ENCODE peak calls at places on chromosomes 1 and 21, in ten cellular contexts. O is heart left ventricle; U is mammary epithelial cell; F is AG04450; W is transverse colon; T is aorta; H is CD8-positive, alpha-beta memory T cell; G is tibial artery; I is psoas muscle; K is tibial nerve. L is an unnamed sample.

GRCh38 chr1:193537266-193538003 is 351.0 kb upstream of the B3GALT2 start:
- DNase-seq in H (no peak), F (no peak), O (no peak), U (no peak), I (no peak), G (no peak), W (peak), T (no peak), K (no peak), L (peak)

GRCh38 chr1:248758352-248758751 is 2.8 kb upstream of the LYPD8 start:
- DNase-seq in T (no peak), H (no peak), G (no peak), U (no peak), I (no peak), F (no peak), O (no peak), K (no peak), W (no peak), L (no peak)

GRCh38 chr21:38952890-38953289 is 147.2 kb downstream of the ETS2 start:
- DNase-seq in U (no peak), T (no peak), I (no peak), H (no peak), F (no peak), W (no peak), G (no peak), K (no peak), O (no peak), L (no peak)

GRCh38 chr1:109959974-109960744 is 24.4 kb upstream of the AHCYL1 start:
- DNase-seq in O (no peak), K (no peak), U (peak), T (no peak), G (no peak), F (peak), W (no peak), I (no peak), H (no peak), L (peak)

GRCh38 chr1:216731562-216731961 is 8.3 kb upstream of the ESRRG start:
- DNase-seq in U (no peak), K (no peak), F (no peak), I (no peak), T (no peak), G (no peak), H (no peak), O (no peak), W (no peak), L (no peak)

GRCh38 chr1:36398370-36398977 is 766 bp upstream of the LSM10 start:
- DNase-seq in K (no peak), H (no peak), I (no peak), T (no peak), U (no peak), O (no peak), F (no peak), W (no peak), G (no peak), L (no peak)

GRCh38 chr1:31954607-31955283 is 16.6 kb upstream of the PTP4A2 start:
- DNase-seq in K (peak), H (no peak), T (peak), W (peak), F (peak), G (peak), O (peak), U (peak), I (peak), L (peak)

GRCh38 chr21:33030633-33031032 is 4.9 kb downstream of the OLIG2 start:
- DNase-seq in I (no peak), H (no peak), F (no peak), T (no peak), K (no peak), U (no peak), O (no peak), G (no peak), W (no peak), L (no peak)

GRCh38 chr21:41402796-41403195 is 23.2 kb upstream of the MX1 start:
- DNase-seq in U (no peak), T (peak), K (no peak), F (no peak), W (no peak), H (no peak), G (no peak), O (no peak), I (no peak), L (no peak)

GRCh38 chr1:241846375-241846774 is 1.6 kb upstream of the EXO1 start:
- DNase-seq in G (no peak), I (no peak), F (no peak), U (no peak), T (no peak), W (no peak), K (no peak), O (no peak), H (no peak), L (no peak)

GRCh38 chr1:236142358-236143103 is at the start of gene GPR137B:
- DNase-seq in T (peak), W (peak), I (peak), H (peak), F (no peak), U (peak), G (peak), K (no peak), O (peak), L (peak)

GRCh38 chr1:12619396-12620141 is 1.6 kb upstream of the DHRS3 start:
- DNase-seq in K (peak), I (peak), G (peak), O (peak), W (peak), H (peak), F (peak), U (peak), T (peak), L (peak)

GRCh38 chr1:223558512-223558911 is 107.0 kb downstream of the CAPN8 start:
- DNase-seq in H (no peak), K (no peak), I (no peak), W (no peak), T (no peak), G (no peak), O (no peak), F (no peak), U (no peak), L (no peak)

GRCh38 chr1:22376001-22376400 is 75.7 kb upstream of the ZBTB40 start:
- DNase-seq in I (peak), H (no peak), O (no peak), F (no peak), T (no peak), U (no peak), K (no peak), G (no peak), W (no peak), L (no peak)

GRCh38 chr1:67227196-67227595 is 60.9 kb downstream of the IL23R start:
- DNase-seq in I (no peak), G (no peak), H (no peak), O (no peak), U (peak), T (no peak), F (no peak), K (no peak), W (no peak), L (no peak)

GRCh38 chr1:174791863-174792262 is 207.9 kb upstream of the CACYBP start:
- DNase-seq in G (no peak), H (no peak), W (no peak), I (no peak), T (no peak), O (no peak), F (no peak), U (no peak), K (no peak), L (no peak)

GRCh38 chr1:26358411-26359384 is 4.8 kb upstream of the CRYBG2 start:
- DNase-seq in T (no peak), W (peak), G (no peak), O (no peak), F (no peak), U (peak), H (peak), I (no peak), K (no peak), L (no peak)

GRCh38 chr21:45943630-45944540 is 37.7 kb upstream of the COL6A1 start:
- DNase-seq in H (no peak), T (peak), W (no peak), G (no peak), K (no peak), U (no peak), O (no peak), I (no peak), F (no peak), L (no peak)

GRCh38 chr1:41487729-41488598 is 3.5 kb upstream of the EDN2 start:
- DNase-seq in O (no peak), H (no peak), T (no peak), I (peak), U (no peak), F (no peak), K (no peak), W (no peak), G (no peak), L (peak)

GRCh38 chr1:226100436-226101347 is 38.2 kb downstream of the H3-3A start:
- DNase-seq in G (no peak), W (peak), I (peak), F (no peak), K (no peak), H (peak), T (no peak), U (no peak), O (peak), L (no peak)

GRCh38 chr1:21706151-21706835 is 37.1 kb upstream of the RAP1GAP start:
- DNase-seq in W (no peak), T (no peak), G (peak), O (no peak), U (no peak), F (no peak), I (no peak), H (no peak), K (no peak), L (peak)

GRCh38 chr1:29900086-29900485 is 663.8 kb downstream of the PTPRU start:
- DNase-seq in T (peak), O (no peak), K (no peak), I (no peak), W (no peak), H (no peak), G (no peak), F (no peak), U (no peak), L (no peak)

GRCh38 chr1:207366022-207366421 is 44.5 kb downstream of the CD55 start:
- DNase-seq in I (no peak), H (no peak), F (peak), U (no peak), K (no peak), W (no peak), O (no peak), G (no peak), T (no peak), L (no peak)

GRCh38 chr1:223363057-223363855 is 720 bp downstream of the SUSD4 start:
- DNase-seq in F (no peak), W (peak), H (no peak), U (no peak), T (peak), K (no peak), G (no peak), O (peak), I (peak), L (peak)

GRCh38 chr1:106523448-106523847 is 533.0 kb upstream of the PRMT6 start:
- DNase-seq in U (no peak), F (no peak), O (no peak), I (no peak), T (no peak), H (no peak), G (no peak), K (no peak), W (no peak), L (no peak)

GRCh38 chr1:9842781-9843575 is 19.2 kb upstream of the CLSTN1 start:
- DNase-seq in K (no peak), F (no peak), O (no peak), G (no peak), I (no peak), H (no peak), T (peak), U (no peak), W (peak), L (no peak)

GRCh38 chr1:94591791-94592565 is 50.4 kb upstream of the F3 start:
- DNase-seq in I (no peak), U (no peak), K (no peak), G (no peak), W (no peak), O (no peak), T (no peak), H (no peak), F (no peak), L (no peak)

GRCh38 chr1:229694053-229694693 is 68.1 kb downstream of the URB2 start:
- DNase-seq in O (peak), G (peak), U (no peak), I (peak), F (peak), K (peak), W (peak), T (peak), H (no peak), L (peak)

GRCh38 chr1:1359668-1360468 is 1.5 kb upstream of the MXRA8 start:
- DNase-seq in U (no peak), T (no peak), O (peak), G (peak), F (no peak), W (no peak), K (peak), H (no peak), I (peak), L (peak)

GRCh38 chr1:147815503-147815902 is 55.1 kb upstream of the GJA5 start:
- DNase-seq in G (no peak), I (no peak), K (no peak), T (no peak), F (no peak), U (no peak), W (no peak), H (no peak), O (no peak), L (no peak)

GRCh38 chr1:7288992-7289391 is 482.1 kb upstream of the VAMP3 start:
- DNase-seq in H (no peak), T (no peak), W (no peak), I (no peak), F (no peak), U (no peak), O (no peak), G (no peak), K (no peak), L (no peak)

GRCh38 chr1:70542856-70543255 is 131.8 kb downstream of the CTH start:
- DNase-seq in F (no peak), U (no peak), I (no peak), W (no peak), O (no peak), G (no peak), K (no peak), T (no peak), H (no peak), L (no peak)

GRCh38 chr1:116489231-116489697 is 81.6 kb downstream of the CD58 start:
- DNase-seq in H (no peak), T (no peak), W (peak), G (no peak), U (peak), K (no peak), F (no peak), O (no peak), I (no peak), L (peak)

GRCh38 chr1:179881642-179882252 is 338 bp upstream of the TOR1AIP1 start:
- DNase-seq in T (no peak), U (no peak), K (peak), G (peak), I (no peak), W (peak), H (no peak), O (no peak), F (peak), L (peak)

GRCh38 chr1:58047265-58047858 is 499.2 kb downstream of the OMA1 start:
- DNase-seq in O (no peak), U (no peak), I (no peak), F (no peak), G (no peak), K (no peak), H (no peak), T (no peak), W (peak), L (peak)

GRCh38 chr1:9201421-9202239 is 32.9 kb upstream of the H6PD start:
- DNase-seq in H (no peak), T (peak), U (peak), K (peak), G (peak), I (peak), W (peak), F (no peak), O (no peak), L (no peak)

GRCh38 chr1:62407398-62408009 is 29.3 kb upstream of the USP1 start:
- DNase-seq in K (no peak), T (no peak), U (peak), I (no peak), F (peak), G (no peak), O (no peak), H (no peak), W (no peak), L (peak)

GRCh38 chr1:180534199-180534598 is 24.6 kb upstream of the OVAAL start:
- DNase-seq in F (no peak), O (no peak), H (no peak), K (no peak), W (no peak), U (no peak), I (no peak), T (no peak), G (no peak), L (no peak)

GRCh38 chr21:45255381-45256020 is 32.2 kb downstream of the POFUT2 start:
- DNase-seq in I (no peak), W (peak), G (peak), T (no peak), F (no peak), H (no peak), U (peak), K (no peak), O (no peak), L (no peak)

GRCh38 chr1:3431266-3431665 is 23.2 kb upstream of the ARHGEF16 start:
- DNase-seq in F (no peak), W (no peak), I (no peak), K (no peak), H (no peak), T (no peak), U (no peak), O (no peak), G (no peak), L (no peak)
- H3K27ac ChIP-seq in F (no peak), W (no peak), I (no peak), K (peak), H (no peak), T (no peak), U (no peak), O (no peak), G (no peak), L (no peak)

DNA sequence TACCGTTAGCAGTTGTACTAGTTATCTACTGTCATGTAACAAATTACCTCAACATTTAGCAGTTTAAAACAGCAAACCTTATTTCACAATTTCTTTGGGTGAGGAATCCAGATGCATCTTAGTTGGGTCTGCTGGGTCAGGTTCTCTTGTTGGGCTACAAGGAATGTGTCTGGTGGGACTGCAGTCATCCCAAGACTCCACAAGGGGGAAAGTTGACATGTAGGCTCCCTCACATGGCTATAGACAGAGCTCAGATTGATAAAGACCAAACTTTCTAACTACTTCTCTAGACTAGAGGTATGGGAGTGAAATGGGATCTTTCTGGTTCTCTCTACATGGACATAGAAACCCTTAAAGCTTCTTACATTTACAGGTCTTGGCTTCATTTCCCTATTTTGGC is 160.9 kb downstream of the UCK2 start:
- DNase-seq in G (no peak), O (no peak), F (no peak), U (no peak), W (no peak), H (no peak), I (no peak), K (no peak), T (no peak), L (no peak)
- H3K27ac ChIP-seq in G (no peak), O (no peak), F (no peak), U (no peak), W (no peak), H (no peak), I (no peak), K (no peak), T (no peak), L (no peak)

GRCh38 chr1:16944038-16944437 is 22.3 kb downstream of the CROCC start:
- DNase-seq in G (no peak), O (no peak), H (no peak), F (no peak), W (no peak), I (no peak), K (no peak), T (no peak), U (no peak), L (no peak)

DNA sequence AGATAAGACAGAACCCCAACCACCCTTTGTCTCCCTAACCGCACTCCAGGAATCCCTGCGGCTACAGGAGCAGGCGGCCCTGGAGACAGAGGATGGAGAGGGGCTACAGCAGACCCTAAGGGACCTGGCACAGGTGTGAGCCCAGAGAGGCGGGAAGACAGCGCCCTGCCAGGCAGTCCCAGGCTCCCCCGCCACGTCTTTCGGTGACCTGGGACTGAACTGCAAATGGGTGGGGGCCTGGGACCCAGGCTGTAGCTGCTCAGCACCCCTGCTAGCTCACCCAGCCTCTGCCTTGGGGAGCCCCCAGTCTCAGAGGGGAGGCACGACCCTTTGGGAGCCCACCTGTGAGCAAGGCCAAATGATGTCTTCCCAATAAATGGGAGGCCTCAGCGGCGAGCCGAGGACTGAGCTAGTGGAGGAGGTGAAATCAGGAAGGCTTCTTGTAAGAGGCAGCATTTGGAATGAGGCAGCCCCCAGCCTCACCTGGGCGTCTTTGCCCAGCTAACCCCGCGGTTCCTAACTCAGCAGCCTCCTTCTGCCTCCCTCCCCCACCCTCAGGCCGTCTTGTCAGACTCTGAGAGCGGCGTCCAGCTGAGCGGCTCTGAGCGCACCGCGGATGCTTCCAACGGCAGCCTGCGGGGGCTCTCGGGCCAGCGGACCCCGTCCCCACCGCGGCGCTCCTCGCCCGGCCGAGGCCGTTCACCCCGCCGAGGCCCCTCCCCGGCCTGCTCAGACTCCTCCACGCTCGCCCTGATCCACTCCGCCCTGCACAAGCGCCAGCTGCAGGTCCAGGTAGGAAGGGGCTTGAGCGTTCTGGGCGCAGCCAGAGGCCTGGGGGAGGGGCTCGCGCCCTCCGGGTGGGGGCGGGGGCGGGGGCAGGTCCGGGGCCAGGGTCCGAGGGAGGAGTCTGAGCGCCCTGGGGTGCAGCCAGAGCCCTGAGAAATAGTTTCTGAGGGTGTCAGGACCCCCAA is 16.9 kb downstream of the CROCC start:
- DNase-seq in T (no peak), K (no peak), G (no peak), W (no peak), H (no peak), I (no peak), O (no peak), U (no peak), F (no peak), L (no peak)
- H3K27ac ChIP-seq in T (no peak), K (no peak), G (no peak), W (no peak), H (no peak), I (no peak), O (no peak), U (no peak), F (no peak), L (no peak)

DNA sequence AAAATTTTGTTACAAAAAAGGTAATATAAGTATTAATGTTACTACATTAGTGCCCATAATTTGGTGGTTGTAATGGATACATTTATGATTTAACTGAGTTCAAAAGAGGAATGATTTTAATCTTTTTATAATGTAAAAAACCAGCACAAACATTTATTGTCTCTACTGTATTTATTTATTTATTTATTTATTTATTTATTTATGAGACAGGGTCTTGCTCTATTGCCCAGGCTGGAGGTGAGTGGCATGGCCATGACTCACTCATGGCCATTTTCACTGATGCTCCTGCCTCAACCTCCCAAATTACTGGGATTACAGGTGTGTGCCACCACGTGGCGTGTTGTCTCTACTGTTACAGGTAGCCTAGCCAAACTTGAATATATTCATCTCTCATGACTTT is 21.9 kb downstream of the SPEN start:
- DNase-seq in K (no peak), W (no peak), I (no peak), F (no peak), O (no peak), T (no peak), G (no peak), H (no peak), U (no peak), L (no peak)
- H3K27ac ChIP-seq in K (no peak), W (no peak), I (no peak), F (no peak), O (no peak), T (no peak), G (no peak), H (no peak), U (no peak), L (no peak)

L was measured in SJCRH30.